ENCODE peak calls at places on chromosomes 6 and 20, in eight cellular contexts. One of them, this sample, is unnamed.
A peak's percentile ranks its signal among the peaks of the same experiment; 100 is the strongest.

GRCh38 chr20:25083773-25084615 is 2.1 kb upstream of the VSX1 start:
- DNase-seq in heart right ventricle: no peak
- DNase-seq in Daoy: peak; percentile 39
- DNase-seq in cardiac muscle cell: no peak
- DNase-seq in ascending aorta: no peak
- DNase-seq in amniotic stem cell: no peak
- DNase-seq in right lobe of liver: no peak
- DNase-seq in GM13977: peak; percentile 74
- DNase-seq in this sample: peak; percentile 53

GRCh38 chr6:39377530-39377929 is 55.0 kb upstream of the KCNK16 start:
- DNase-seq in heart right ventricle: peak; percentile 25
- DNase-seq in Daoy: peak; percentile 71
- DNase-seq in cardiac muscle cell: peak; percentile 88
- DNase-seq in ascending aorta: no peak
- DNase-seq in amniotic stem cell: peak; percentile 14
- DNase-seq in right lobe of liver: peak; percentile 46
- DNase-seq in GM13977: peak; percentile 52
- DNase-seq in this sample: peak; percentile 47

GRCh38 chr20:10857362-10858070 is 183.7 kb upstream of the JAG1 start:
- DNase-seq in heart right ventricle: no peak
- DNase-seq in Daoy: peak; percentile 57
- DNase-seq in cardiac muscle cell: peak; percentile 94
- DNase-seq in ascending aorta: peak; percentile 36
- DNase-seq in amniotic stem cell: no peak
- DNase-seq in right lobe of liver: peak; percentile 29
- DNase-seq in GM13977: no peak
- DNase-seq in this sample: no peak

GRCh38 chr20:62501801-62502495 is 26.2 kb upstream of the GATA5 start:
- DNase-seq in heart right ventricle: no peak
- DNase-seq in Daoy: peak; percentile 93
- DNase-seq in cardiac muscle cell: peak; percentile 49
- DNase-seq in ascending aorta: peak; percentile 18
- DNase-seq in amniotic stem cell: no peak
- DNase-seq in right lobe of liver: no peak
- DNase-seq in GM13977: peak; percentile 79
- DNase-seq in this sample: no peak

GRCh38 chr6:160996316-160996715 is 4.7 kb downstream of the MAP3K4 start:
- DNase-seq in heart right ventricle: no peak
- DNase-seq in Daoy: no peak
- DNase-seq in cardiac muscle cell: no peak
- DNase-seq in ascending aorta: no peak
- DNase-seq in amniotic stem cell: no peak
- DNase-seq in right lobe of liver: no peak
- DNase-seq in GM13977: no peak
- DNase-seq in this sample: no peak

GRCh38 chr20:6122873-6123649 is at the start of gene FERMT1:
- DNase-seq in heart right ventricle: peak; percentile 63
- DNase-seq in Daoy: peak; percentile 73
- DNase-seq in cardiac muscle cell: peak; percentile 78
- DNase-seq in ascending aorta: no peak
- DNase-seq in amniotic stem cell: no peak
- DNase-seq in right lobe of liver: peak; percentile 71
- DNase-seq in GM13977: peak; percentile 57
- DNase-seq in this sample: peak; percentile 93

GRCh38 chr20:44601801-44602204 is 19.4 kb downstream of the PKIG start:
- DNase-seq in heart right ventricle: peak; percentile 71
- DNase-seq in Daoy: peak; percentile 21
- DNase-seq in cardiac muscle cell: peak; percentile 85
- DNase-seq in ascending aorta: no peak
- DNase-seq in amniotic stem cell: peak; percentile 28
- DNase-seq in right lobe of liver: no peak
- DNase-seq in GM13977: no peak
- DNase-seq in this sample: peak; percentile 26

GRCh38 chr20:53786071-53786444 is 192.4 kb upstream of the ZNF217 start:
- DNase-seq in heart right ventricle: no peak
- DNase-seq in Daoy: no peak
- DNase-seq in cardiac muscle cell: no peak
- DNase-seq in ascending aorta: no peak
- DNase-seq in amniotic stem cell: no peak
- DNase-seq in right lobe of liver: no peak
- DNase-seq in GM13977: no peak
- DNase-seq in this sample: no peak

GRCh38 chr20:18701969-18702368 is 111.6 kb upstream of the SCP2D1 start:
- DNase-seq in heart right ventricle: no peak
- DNase-seq in Daoy: no peak
- DNase-seq in cardiac muscle cell: no peak
- DNase-seq in ascending aorta: no peak
- DNase-seq in amniotic stem cell: no peak
- DNase-seq in right lobe of liver: no peak
- DNase-seq in GM13977: no peak
- DNase-seq in this sample: no peak

GRCh38 chr6:149334682-149335160 is 17.2 kb downstream of the TAB2 start:
- DNase-seq in heart right ventricle: no peak
- DNase-seq in Daoy: peak; percentile 90
- DNase-seq in cardiac muscle cell: peak; percentile 74
- DNase-seq in ascending aorta: no peak
- DNase-seq in amniotic stem cell: peak; percentile 70
- DNase-seq in right lobe of liver: no peak
- DNase-seq in GM13977: no peak
- DNase-seq in this sample: no peak

GRCh38 chr20:62589720-62590119 is 52.6 kb upstream of the SLCO4A1 start:
- DNase-seq in heart right ventricle: no peak
- DNase-seq in Daoy: no peak
- DNase-seq in cardiac muscle cell: no peak
- DNase-seq in ascending aorta: no peak
- DNase-seq in amniotic stem cell: no peak
- DNase-seq in right lobe of liver: no peak
- DNase-seq in GM13977: no peak
- DNase-seq in this sample: no peak

This sample was measured in RPMI8226.